ENCODE peak calls at places on chromosomes 7 and 10, in four cellular contexts. One of them, this sample, is unnamed.

GRCh38 chr10:119735451-119735850 is 9.6 kb downstream of the INPP5F start:
- DNase-seq in H9: no peak
- DNase-seq in IMR-90: no peak
- DNase-seq in H1: no peak
- DNase-seq in this sample: peak; percentile 35

GRCh38 chr7:80231719-80232118 is 97.1 kb downstream of the GNAI1 start:
- DNase-seq in H9: no peak
- DNase-seq in IMR-90: peak; percentile 79
- DNase-seq in H1: no peak
- DNase-seq in this sample: no peak

GRCh38 chr10:106582291-106582690 is 582.2 kb downstream of the SORCS1 start:
- DNase-seq in H9: peak; percentile 38
- DNase-seq in IMR-90: peak; percentile 34
- DNase-seq in H1: no peak
- DNase-seq in this sample: peak; percentile 23

GRCh38 chr10:110865804-110866482 is 5.8 kb upstream of the PDCD4 start:
- DNase-seq in H9: no peak
- DNase-seq in IMR-90: no peak
- DNase-seq in H1: no peak
- DNase-seq in this sample: no peak

GRCh38 chr7:119974972-119975371 is 298.0 kb upstream of the KCND2 start:
- DNase-seq in H9: no peak
- DNase-seq in IMR-90: no peak
- DNase-seq in H1: no peak
- DNase-seq in this sample: no peak

GRCh38 chr7:141220263-141220662 is 146.4 kb downstream of the TMEM178B start:
- DNase-seq in H9: no peak
- DNase-seq in IMR-90: no peak
- DNase-seq in H1: no peak
- DNase-seq in this sample: peak; percentile 55

GRCh38 chr10:112959207-112959838 is 9.3 kb downstream of the TCF7L2 start:
- DNase-seq in H9: no peak
- DNase-seq in IMR-90: peak; percentile 39
- DNase-seq in H1: no peak
- DNase-seq in this sample: no peak

GRCh38 chr10:126787201-126787600 is 116.7 kb upstream of the C10orf90 start:
- DNase-seq in H9: no peak
- DNase-seq in IMR-90: no peak
- DNase-seq in H1: no peak
- DNase-seq in this sample: no peak

GRCh38 chr7:149620961-149621360 is 123.4 kb upstream of the ZNF746 start:
- DNase-seq in H9: no peak
- DNase-seq in IMR-90: no peak
- DNase-seq in H1: no peak
- DNase-seq in this sample: no peak

GRCh38 chr10:63812491-63812890 is 291.3 kb downstream of the REEP3 start:
- DNase-seq in H9: no peak
- DNase-seq in IMR-90: no peak
- DNase-seq in H1: no peak
- DNase-seq in this sample: no peak

GRCh38 chr10:32413513-32413912 is 32.4 kb upstream of the CCDC7 start:
- DNase-seq in H9: no peak
- DNase-seq in IMR-90: peak; percentile 96
- DNase-seq in H1: no peak
- DNase-seq in this sample: no peak

GRCh38 chr7:106216517-106217088 is 68.2 kb downstream of the NAMPT start:
- DNase-seq in H9: no peak
- DNase-seq in IMR-90: peak; percentile 97
- DNase-seq in H1: no peak
- DNase-seq in this sample: peak; percentile 62

GRCh38 chr10:121290674-121291073 is 307.6 kb downstream of the FGFR2 start:
- DNase-seq in H9: no peak
- DNase-seq in IMR-90: no peak
- DNase-seq in H1: no peak
- DNase-seq in this sample: no peak

GRCh38 chr10:92126100-92126650 is 164.7 kb downstream of the CPEB3 start:
- DNase-seq in H9: no peak
- DNase-seq in IMR-90: peak; percentile 20
- DNase-seq in H1: no peak
- DNase-seq in this sample: no peak

GRCh38 chr10:63133787-63134557 is 844 bp downstream of the NRBF2 start:
- DNase-seq in H9: no peak
- DNase-seq in IMR-90: peak; percentile 53
- DNase-seq in H1: no peak
- DNase-seq in this sample: peak; percentile 58

GRCh38 chr7:107857541-107857912 is 33.5 kb upstream of the DLD start:
- DNase-seq in H9: no peak
- DNase-seq in IMR-90: peak; percentile 33
- DNase-seq in H1: no peak
- DNase-seq in this sample: no peak

GRCh38 chr7:105594034-105594433 is 12.7 kb upstream of the EFCAB10 start:
- DNase-seq in H9: no peak
- DNase-seq in IMR-90: no peak
- DNase-seq in H1: peak; percentile 42
- DNase-seq in this sample: no peak

GRCh38 chr7:96282835-96283234 is 39.1 kb downstream of the SLC25A13 start:
- DNase-seq in H9: no peak
- DNase-seq in IMR-90: no peak
- DNase-seq in H1: no peak
- DNase-seq in this sample: no peak

GRCh38 chr7:151076863-151077704 is 3.5 kb downstream of the FASTK start:
- DNase-seq in H9: peak; percentile 81
- DNase-seq in IMR-90: no peak
- DNase-seq in H1: peak; percentile 91
- DNase-seq in this sample: peak; percentile 53

GRCh38 chr7:128884561-128885369 is 22.1 kb downstream of the ATP6V1F start:
- DNase-seq in H9: no peak
- DNase-seq in IMR-90: no peak
- DNase-seq in H1: no peak
- DNase-seq in this sample: no peak

GRCh38 chr7:107782374-107782773 is 20.6 kb downstream of the SLC26A3 start:
- DNase-seq in H9: no peak
- DNase-seq in IMR-90: no peak
- DNase-seq in H1: no peak
- DNase-seq in this sample: no peak

GRCh38 chr10:132788180-132788830 is 2.4 kb upstream of the NKX6-2 start:
- DNase-seq in H9: no peak
- DNase-seq in IMR-90: peak; percentile 16
- DNase-seq in H1: no peak
- DNase-seq in this sample: peak; percentile 41

GRCh38 chr10:114634607-114634974 is 23.5 kb downstream of the ABLIM1 start:
- DNase-seq in H9: no peak
- DNase-seq in IMR-90: peak; percentile 93
- DNase-seq in H1: no peak
- DNase-seq in this sample: peak; percentile 81

GRCh38 chr7:151491859-151492258 is 27.8 kb downstream of the RHEB start:
- DNase-seq in H9: no peak
- DNase-seq in IMR-90: peak; percentile 90
- DNase-seq in H1: no peak
- DNase-seq in this sample: peak; percentile 61

GRCh38 chr10:112655722-112656121 is 208.7 kb downstream of the VTI1A start:
- DNase-seq in H9: no peak
- DNase-seq in IMR-90: no peak
- DNase-seq in H1: no peak
- DNase-seq in this sample: no peak

GRCh38 chr10:23718946-23719345 is 280.1 kb downstream of the OTUD1 start:
- DNase-seq in H9: no peak
- DNase-seq in IMR-90: no peak
- DNase-seq in H1: no peak
- DNase-seq in this sample: no peak

GRCh38 chr10:104472505-104472904 is 118.9 kb downstream of the CFAP58 start:
- DNase-seq in H9: no peak
- DNase-seq in IMR-90: peak; percentile 7
- DNase-seq in H1: no peak
- DNase-seq in this sample: peak; percentile 79

GRCh38 chr7:5223646-5224340 is 33.8 kb downstream of the WIPI2 start:
- DNase-seq in H9: no peak
- DNase-seq in IMR-90: no peak
- DNase-seq in H1: no peak
- DNase-seq in this sample: no peak

GRCh38 chr10:118808601-118809371 is 54.0 kb upstream of the CACUL1 start:
- DNase-seq in H9: no peak
- DNase-seq in IMR-90: no peak
- DNase-seq in H1: no peak
- DNase-seq in this sample: no peak

GRCh38 chr7:16078076-16078952 is 343.0 kb downstream of the CRPPA start:
- DNase-seq in H9: no peak
- DNase-seq in IMR-90: peak; percentile 64
- DNase-seq in H1: no peak
- DNase-seq in this sample: peak; percentile 84

GRCh38 chr7:135204271-135204872 is 7.0 kb downstream of the WDR91 start:
- DNase-seq in H9: no peak
- DNase-seq in IMR-90: peak; percentile 93
- DNase-seq in H1: no peak
- DNase-seq in this sample: no peak

GRCh38 chr7:64314493-64315020 is 796 bp downstream of the ZNF736 start:
- DNase-seq in H9: no peak
- DNase-seq in IMR-90: no peak
- DNase-seq in H1: no peak
- DNase-seq in this sample: no peak

GRCh38 chr7:40306025-40306424 is 171.2 kb downstream of the SUGCT start:
- DNase-seq in H9: no peak
- DNase-seq in IMR-90: no peak
- DNase-seq in H1: no peak
- DNase-seq in this sample: no peak
- H2BK5ac ChIP-seq in H9: no peak overlapping the region
- H2BK5ac ChIP-seq in IMR-90: no peak overlapping the region
- H2BK5ac ChIP-seq in H1: no peak overlapping the region
- H2BK5ac ChIP-seq in this sample: no peak overlapping the region

DNA sequence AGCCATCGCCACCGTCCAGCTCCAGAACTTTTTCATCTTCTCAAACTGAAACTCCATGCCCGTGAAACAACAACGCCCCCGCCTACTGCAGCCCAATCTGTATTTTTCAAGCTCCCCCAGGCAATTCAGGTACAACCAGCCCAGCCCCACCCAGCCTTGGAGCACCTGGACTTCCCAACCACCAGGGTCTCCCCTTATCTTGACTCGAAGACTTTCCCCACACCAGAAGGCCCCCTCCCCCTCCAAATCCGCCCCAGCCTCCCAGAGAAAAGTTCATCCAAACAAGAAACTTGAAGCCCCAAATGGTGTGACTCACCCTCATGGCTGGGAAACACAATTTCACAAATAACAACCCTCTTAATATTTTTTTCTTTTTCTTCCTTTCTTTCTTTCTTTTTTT is 10.6 kb downstream of the ZCCHC24 start:
- DNase-seq in H9: no peak
- DNase-seq in IMR-90: peak; percentile 86
- DNase-seq in H1: no peak
- DNase-seq in this sample: peak; percentile 28
- H3K4me1 ChIP-seq in H9: no peaks in the 10 kb centered on the region
- H3K4me1 ChIP-seq in IMR-90: peaks cover 75% of the 10 kb centered on the region
- H3K4me1 ChIP-seq in H1: no peaks in the 10 kb centered on the region
- H3K4me1 ChIP-seq in this sample: peaks cover 12% of the 10 kb centered on the region

GRCh38 chr7:109503421-109503820 is 933.7 kb downstream of the DNAJB9 start:
- DNase-seq in H9: no peak
- DNase-seq in IMR-90: no peak
- DNase-seq in H1: no peak
- DNase-seq in this sample: no peak
- H4K5ac ChIP-seq in H9: no peak overlapping the region
- H4K5ac ChIP-seq in IMR-90: no peak overlapping the region
- H4K5ac ChIP-seq in H1: no peak overlapping the region
- H4K5ac ChIP-seq in this sample: no peak overlapping the region

GRCh38 chr10:97816609-97817008 is 33.0 kb upstream of the GOLGA7B start:
- DNase-seq in H9: no peak
- DNase-seq in IMR-90: no peak
- DNase-seq in H1: no peak
- DNase-seq in this sample: no peak
- H2BK5ac ChIP-seq in H9: no peak overlapping the region
- H2BK5ac ChIP-seq in IMR-90: no peak overlapping the region
- H2BK5ac ChIP-seq in H1: no peak overlapping the region
- H2BK5ac ChIP-seq in this sample: no peak overlapping the region

GRCh38 chr7:116535416-116535815 is 10.6 kb downstream of the CAV1 start:
- DNase-seq in H9: no peak
- DNase-seq in IMR-90: no peak
- DNase-seq in H1: no peak
- DNase-seq in this sample: no peak
- H3K4me1 ChIP-seq in H9: no peaks in the 10 kb centered on the region
- H3K4me1 ChIP-seq in IMR-90: peaks cover 23% of the 10 kb centered on the region
- H3K4me1 ChIP-seq in H1: peaks cover 1% of the 10 kb centered on the region
- H3K4me1 ChIP-seq in this sample: no peaks in the 10 kb centered on the region

DNA sequence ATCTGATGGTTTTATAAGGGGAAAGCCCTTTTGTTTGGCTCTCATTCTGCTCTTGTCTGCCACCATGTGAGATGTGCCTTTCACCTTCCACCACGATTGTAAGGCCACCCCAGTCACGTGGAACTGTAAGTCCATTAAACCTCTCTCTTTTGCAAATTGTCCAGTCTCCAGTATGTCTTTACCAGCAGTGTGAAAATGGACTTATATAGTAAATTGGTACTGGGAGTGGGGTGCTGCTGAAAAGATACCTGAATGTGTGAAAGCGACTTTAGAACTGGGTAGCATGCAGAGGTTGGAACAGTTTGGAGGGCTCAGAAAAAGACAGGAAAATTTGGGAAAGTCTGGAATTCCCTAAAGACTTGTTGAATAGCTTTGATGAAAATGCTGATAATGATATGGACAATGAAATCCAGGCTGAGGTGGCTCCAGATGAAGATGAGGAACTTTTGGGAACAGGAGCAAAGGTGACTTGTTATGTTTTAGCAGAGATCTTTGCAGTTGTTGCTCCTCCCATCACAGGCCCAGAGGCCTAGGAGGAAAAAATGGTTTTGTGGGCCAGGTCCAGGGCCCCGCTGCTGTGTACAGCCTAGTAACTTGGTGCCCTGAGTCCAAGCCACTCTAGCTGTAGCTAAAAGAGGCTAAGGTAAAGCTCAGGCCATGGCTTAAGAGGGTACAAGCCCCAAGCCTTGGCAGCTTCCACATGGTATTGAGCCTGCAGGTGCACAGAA is 275.7 kb upstream of the NPSR1 start:
- DNase-seq in H9: no peak
- DNase-seq in IMR-90: no peak
- DNase-seq in H1: no peak
- DNase-seq in this sample: no peak
- H4K5ac ChIP-seq in H9: no peak overlapping the region
- H4K5ac ChIP-seq in IMR-90: no peak overlapping the region
- H4K5ac ChIP-seq in H1: no peak overlapping the region
- H4K5ac ChIP-seq in this sample: no peak overlapping the region